ENCODE peak calls at places on chromosomes 2 and 18, in five cellular contexts. N is breast epithelium, Q is A549, C is OCI-LY7, R is GM23248. S is an unnamed sample.

GRCh38 chr2:25341031-25341727 is 546 bp downstream of the DNMT3A start:
- DNase-seq in R (peak), Q (no peak), N (no peak), C (peak), S (peak)

GRCh38 chr18:60962629-60963028 is 370.6 kb upstream of the CDH20 start:
- DNase-seq in Q (no peak), N (no peak), C (no peak), R (no peak), S (no peak)

GRCh38 chr18:9827211-9827855 is 58.4 kb upstream of the TXNDC2 start:
- DNase-seq in R (no peak), N (no peak), Q (no peak), C (no peak), S (no peak)

GRCh38 chr2:235588750-235589149 is 94.9 kb downstream of the AGAP1 start:
- DNase-seq in R (no peak), C (no peak), Q (no peak), N (no peak), S (no peak)

GRCh38 chr2:37825586-37825985 is 99.5 kb upstream of the RMDN2 start:
- DNase-seq in N (no peak), R (no peak), C (no peak), Q (no peak), S (no peak)

GRCh38 chr2:196482119-196483065 is 157.1 kb upstream of the CCDC150 start:
- DNase-seq in Q (no peak), R (peak), N (no peak), C (peak), S (no peak)

GRCh38 chr2:46325178-46325928 is 28.1 kb downstream of the EPAS1 start:
- DNase-seq in Q (no peak), R (peak), N (no peak), C (no peak), S (no peak)

GRCh38 chr18:22297008-22297407 is 120.7 kb downstream of the CTAGE1 start:
- DNase-seq in R (no peak), N (no peak), C (no peak), Q (no peak), S (no peak)

GRCh38 chr18:31317860-31318259 is at the start of gene DSG1:
- DNase-seq in R (no peak), N (no peak), C (no peak), Q (no peak), S (no peak)

GRCh38 chr2:143165291-143165690 is 36.1 kb downstream of the ARHGAP15 start:
- DNase-seq in Q (no peak), C (no peak), R (no peak), N (no peak), S (no peak)

GRCh38 chr2:143160732-143161707 is 31.8 kb downstream of the ARHGAP15 start:
- DNase-seq in N (no peak), R (no peak), C (no peak), Q (no peak), S (no peak)

GRCh38 chr2:143161982-143162837 is 33.0 kb downstream of the ARHGAP15 start:
- DNase-seq in Q (no peak), N (peak), C (peak), R (peak), S (no peak)

GRCh38 chr2:143162997-143163396 is 33.8 kb downstream of the ARHGAP15 start:
- DNase-seq in R (no peak), N (no peak), Q (no peak), C (no peak), S (no peak)

GRCh38 chr2:143163499-143163898 is 34.3 kb downstream of the ARHGAP15 start:
- DNase-seq in C (no peak), Q (no peak), N (no peak), R (no peak), S (no peak)
- H3K27ac ChIP-seq in C (no peak), Q (no peak), N (no peak), R (no peak), S (no peak)

DNA sequence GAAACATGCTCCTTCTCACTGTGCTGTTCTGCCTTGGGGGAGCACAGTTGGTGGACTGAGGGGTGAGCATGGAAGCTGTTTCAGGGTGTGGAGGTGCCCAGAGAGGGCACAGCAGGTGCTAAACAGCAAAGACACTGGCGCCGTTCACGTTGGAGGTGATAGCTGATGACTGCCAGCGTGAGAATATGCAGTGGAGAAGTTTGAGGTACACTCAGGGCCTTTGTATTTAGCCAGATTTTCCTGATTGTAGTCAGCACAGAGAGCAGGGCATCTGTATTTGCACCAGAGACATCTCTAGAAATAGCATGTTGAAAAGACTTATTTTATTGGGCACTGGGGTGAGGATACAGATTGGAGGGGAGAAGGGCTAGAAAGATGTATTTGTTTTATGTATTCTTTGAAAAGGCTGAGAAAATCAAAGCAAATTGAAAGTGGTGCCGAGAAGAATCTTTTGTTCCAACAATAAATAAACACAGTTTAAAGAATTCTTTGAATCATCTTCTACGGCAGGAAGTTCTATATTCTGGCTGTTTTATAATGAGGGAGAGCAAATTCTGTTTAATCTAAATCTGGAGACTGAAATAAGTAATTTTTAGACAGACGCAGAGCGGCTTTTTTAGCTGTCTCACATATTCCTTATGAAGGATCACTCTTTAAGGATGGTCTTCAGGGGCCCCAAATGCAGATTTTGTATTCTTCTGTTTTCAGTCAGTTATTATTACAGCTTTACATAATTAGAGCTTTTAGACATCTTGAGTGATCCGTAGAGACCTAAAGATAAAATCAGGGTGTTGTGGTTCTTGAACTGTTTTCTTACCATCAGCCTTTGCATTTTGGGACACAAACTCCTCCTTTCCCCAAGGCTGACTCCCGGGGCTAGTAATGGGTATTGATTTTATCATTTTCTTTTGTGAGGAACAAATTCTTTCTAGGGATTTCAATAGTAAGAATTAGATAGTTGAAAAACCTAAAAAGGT is 7.1 kb downstream of the ZNF532 start:
- DNase-seq in R (no peak), N (no peak), C (no peak), Q (no peak), S (no peak)
- H3K27ac ChIP-seq in R (peak), N (no peak), C (no peak), Q (peak), S (peak)

GRCh38 chr2:108776475-108776874 is 10.1 kb upstream of the CCDC138 start:
- DNase-seq in Q (no peak), R (no peak), C (peak), N (no peak), S (no peak)
- H3K27ac ChIP-seq in Q (no peak), R (no peak), C (peak), N (no peak), S (no peak)

GRCh38 chr2:95314598-95314963 is 17.4 kb downstream of the KCNIP3 start:
- DNase-seq in C (no peak), N (no peak), Q (no peak), R (no peak), S (no peak)
- H3K27ac ChIP-seq in C (no peak), N (no peak), Q (no peak), R (no peak), S (peak)

GRCh38 chr18:48006415-48007175 is 76.1 kb upstream of the SMAD2 start:
- DNase-seq in Q (no peak), N (no peak), R (no peak), C (no peak), S (no peak)

GRCh38 chr18:48004577-48004976 is 74.1 kb upstream of the SMAD2 start:
- DNase-seq in Q (no peak), C (no peak), R (no peak), N (no peak), S (no peak)

GRCh38 chr18:48000701-48001100 is 70.2 kb upstream of the SMAD2 start:
- DNase-seq in Q (no peak), C (no peak), N (no peak), R (no peak), S (no peak)

GRCh38 chr18:48002933-48003365 is 72.5 kb upstream of the SMAD2 start:
- DNase-seq in C (no peak), Q (peak), R (peak), N (peak), S (no peak)

DNA sequence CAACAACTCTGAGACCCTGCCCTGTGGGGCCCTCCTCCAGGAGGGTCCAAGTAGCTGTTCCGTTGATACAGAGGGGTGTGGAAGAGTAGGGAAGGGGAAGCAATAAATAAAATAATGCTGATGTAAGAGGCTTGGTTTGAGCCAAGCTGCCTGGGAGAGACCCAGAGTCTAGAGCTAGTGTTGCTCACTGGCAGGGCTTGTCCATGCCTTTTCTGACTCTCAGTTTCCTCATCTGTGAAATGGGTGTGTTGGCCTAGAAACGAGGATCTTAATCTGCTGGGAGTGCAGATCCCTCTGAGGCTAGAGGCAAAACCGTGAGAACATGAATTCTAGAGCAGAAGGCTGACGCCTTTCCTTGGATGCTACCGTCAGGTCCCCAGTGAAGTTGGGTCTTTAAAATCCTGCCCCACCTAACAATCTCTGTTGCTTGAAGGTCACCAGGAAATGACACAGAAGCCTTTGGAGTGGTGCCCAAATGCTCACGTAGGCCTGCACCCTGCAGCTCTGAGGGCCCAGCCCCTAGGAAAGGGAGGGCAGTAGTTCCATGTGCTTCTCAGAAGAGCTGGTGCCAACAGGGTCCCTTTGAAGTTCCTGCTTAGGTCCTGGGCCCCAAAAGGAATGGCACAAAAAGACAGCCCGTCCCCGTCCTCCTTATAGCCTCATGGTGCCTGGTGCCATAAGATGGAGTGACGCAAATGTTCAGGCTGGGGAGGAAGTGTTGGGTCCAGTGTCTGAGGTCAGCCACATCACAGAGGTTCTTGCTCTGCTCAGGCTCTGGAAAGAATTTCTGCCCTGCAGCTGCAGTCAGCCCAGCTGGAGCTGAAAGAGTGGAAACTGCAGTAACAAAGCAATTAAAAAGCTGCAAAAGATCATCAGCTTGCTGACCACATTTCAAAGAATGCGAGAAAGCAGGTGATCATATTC is 73.2 kb upstream of the SMAD2 start:
- DNase-seq in C (no peak), Q (peak), N (no peak), R (peak), S (no peak)
- H3K27ac ChIP-seq in C (no peak), Q (peak), N (peak), R (no peak), S (no peak)

DNA sequence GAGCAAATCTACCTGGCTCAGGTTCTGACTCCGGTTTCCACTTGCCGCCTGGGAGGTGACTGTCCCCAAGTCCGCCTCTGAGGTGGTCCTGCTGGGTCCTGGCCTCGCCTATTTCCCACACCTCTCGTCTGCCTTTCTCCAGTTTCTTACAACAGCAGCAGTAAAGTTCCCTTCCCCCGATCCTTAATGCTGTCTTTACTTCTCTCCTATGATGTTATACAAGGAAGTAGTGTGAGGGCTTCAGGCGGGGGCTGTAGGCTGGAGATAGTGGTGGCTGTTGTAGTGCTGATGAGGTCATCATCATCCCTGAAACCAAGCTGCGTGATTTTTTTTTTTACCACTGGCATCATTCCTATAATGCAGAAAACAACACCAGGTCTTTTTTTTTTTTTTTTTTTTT is 18.9 kb downstream of the TGIF1 start:
- DNase-seq in R (no peak), C (no peak), Q (no peak), N (no peak), S (no peak)
- H3K27ac ChIP-seq in R (no peak), C (no peak), Q (no peak), N (no peak), S (no peak)

S was measured in substantia nigra.